ENCODE peak calls at places on chromosomes 5 and 9, in ten cellular contexts. One of them, this sample, is unnamed.

GRCh38 chr9:125297917-125298316 is 36.3 kb downstream of the GAPVD1 start:
- DNase-seq in CD8-positive, alpha-beta memory T cell: no peak
- DNase-seq in NCI-H1092 treated with DMSO at 0.1 percent for 48 hours: no peak
- DNase-seq in stimulated activated CD4-positive, alpha-beta T cell treated with anti-CD3 and anti-CD28 coated beads, Interleukin-4, amount 100 ng/mL, for 48 hours: no peak
- DNase-seq in activated T-cell treated with anti-CD3 and anti-CD28 coated beads, Interleukin-2, amount 50 U/mL, for 72 hours: no peak
- DNase-seq in nucleus accumbens: no peak
- DNase-seq in colonic mucosa: no peak
- DNase-seq in fibroblast of lung: no peak
- DNase-seq in NCI-H345: no peak
- DNase-seq in fibroblast of gingiva: no peak
- DNase-seq in this sample: no peak

GRCh38 chr5:34598177-34598794 is 57.8 kb upstream of the RAI14 start:
- DNase-seq in CD8-positive, alpha-beta memory T cell: no peak
- DNase-seq in NCI-H1092 treated with DMSO at 0.1 percent for 48 hours: no peak
- DNase-seq in stimulated activated CD4-positive, alpha-beta T cell treated with anti-CD3 and anti-CD28 coated beads, Interleukin-4, amount 100 ng/mL, for 48 hours: no peak
- DNase-seq in activated T-cell treated with anti-CD3 and anti-CD28 coated beads, Interleukin-2, amount 50 U/mL, for 72 hours: no peak
- DNase-seq in nucleus accumbens: no peak
- DNase-seq in colonic mucosa: no peak
- DNase-seq in fibroblast of lung: peak; percentile 97
- DNase-seq in NCI-H345: no peak
- DNase-seq in fibroblast of gingiva: peak; percentile 75
- DNase-seq in this sample: no peak

GRCh38 chr9:69671904-69672827 is at the start of gene APBA1:
- DNase-seq in CD8-positive, alpha-beta memory T cell: peak; percentile 11
- DNase-seq in NCI-H1092 treated with DMSO at 0.1 percent for 48 hours: peak; percentile 71
- DNase-seq in stimulated activated CD4-positive, alpha-beta T cell treated with anti-CD3 and anti-CD28 coated beads, Interleukin-4, amount 100 ng/mL, for 48 hours: peak; percentile 21
- DNase-seq in activated T-cell treated with anti-CD3 and anti-CD28 coated beads, Interleukin-2, amount 50 U/mL, for 72 hours: peak; percentile 45
- DNase-seq in nucleus accumbens: peak; percentile 78
- DNase-seq in colonic mucosa: peak; percentile 66
- DNase-seq in fibroblast of lung: peak; percentile 70
- DNase-seq in NCI-H345: peak; percentile 80
- DNase-seq in fibroblast of gingiva: peak; percentile 70
- DNase-seq in this sample: peak; percentile 47

GRCh38 chr5:16628376-16628775 is 11.6 kb upstream of the RETREG1 start:
- DNase-seq in CD8-positive, alpha-beta memory T cell: no peak
- DNase-seq in NCI-H1092 treated with DMSO at 0.1 percent for 48 hours: no peak
- DNase-seq in stimulated activated CD4-positive, alpha-beta T cell treated with anti-CD3 and anti-CD28 coated beads, Interleukin-4, amount 100 ng/mL, for 48 hours: no peak
- DNase-seq in activated T-cell treated with anti-CD3 and anti-CD28 coated beads, Interleukin-2, amount 50 U/mL, for 72 hours: no peak
- DNase-seq in nucleus accumbens: no peak
- DNase-seq in colonic mucosa: no peak
- DNase-seq in fibroblast of lung: no peak
- DNase-seq in NCI-H345: no peak
- DNase-seq in fibroblast of gingiva: no peak
- DNase-seq in this sample: no peak

GRCh38 chr5:175748650-175749049 is 90.8 kb downstream of the HRH2 start:
- DNase-seq in CD8-positive, alpha-beta memory T cell: no peak
- DNase-seq in NCI-H1092 treated with DMSO at 0.1 percent for 48 hours: no peak
- DNase-seq in stimulated activated CD4-positive, alpha-beta T cell treated with anti-CD3 and anti-CD28 coated beads, Interleukin-4, amount 100 ng/mL, for 48 hours: no peak
- DNase-seq in activated T-cell treated with anti-CD3 and anti-CD28 coated beads, Interleukin-2, amount 50 U/mL, for 72 hours: no peak
- DNase-seq in nucleus accumbens: no peak
- DNase-seq in colonic mucosa: no peak
- DNase-seq in fibroblast of lung: no peak
- DNase-seq in NCI-H345: no peak
- DNase-seq in fibroblast of gingiva: no peak
- DNase-seq in this sample: no peak

GRCh38 chr9:93398471-93398870 is 53.0 kb upstream of the FAM120A start:
- DNase-seq in CD8-positive, alpha-beta memory T cell: no peak
- DNase-seq in NCI-H1092 treated with DMSO at 0.1 percent for 48 hours: no peak
- DNase-seq in stimulated activated CD4-positive, alpha-beta T cell treated with anti-CD3 and anti-CD28 coated beads, Interleukin-4, amount 100 ng/mL, for 48 hours: no peak
- DNase-seq in activated T-cell treated with anti-CD3 and anti-CD28 coated beads, Interleukin-2, amount 50 U/mL, for 72 hours: no peak
- DNase-seq in nucleus accumbens: no peak
- DNase-seq in colonic mucosa: no peak
- DNase-seq in fibroblast of lung: no peak
- DNase-seq in NCI-H345: no peak
- DNase-seq in fibroblast of gingiva: no peak
- DNase-seq in this sample: no peak

GRCh38 chr9:5718296-5719032 is 89.6 kb downstream of the RIC1 start:
- DNase-seq in CD8-positive, alpha-beta memory T cell: no peak
- DNase-seq in NCI-H1092 treated with DMSO at 0.1 percent for 48 hours: no peak
- DNase-seq in stimulated activated CD4-positive, alpha-beta T cell treated with anti-CD3 and anti-CD28 coated beads, Interleukin-4, amount 100 ng/mL, for 48 hours: no peak
- DNase-seq in activated T-cell treated with anti-CD3 and anti-CD28 coated beads, Interleukin-2, amount 50 U/mL, for 72 hours: no peak
- DNase-seq in nucleus accumbens: no peak
- DNase-seq in colonic mucosa: no peak
- DNase-seq in fibroblast of lung: peak; percentile 46
- DNase-seq in NCI-H345: no peak
- DNase-seq in fibroblast of gingiva: peak; percentile 17
- DNase-seq in this sample: no peak

GRCh38 chr5:158899792-158900191 is 199.9 kb downstream of the EBF1 start:
- DNase-seq in CD8-positive, alpha-beta memory T cell: no peak
- DNase-seq in NCI-H1092 treated with DMSO at 0.1 percent for 48 hours: no peak
- DNase-seq in stimulated activated CD4-positive, alpha-beta T cell treated with anti-CD3 and anti-CD28 coated beads, Interleukin-4, amount 100 ng/mL, for 48 hours: no peak
- DNase-seq in activated T-cell treated with anti-CD3 and anti-CD28 coated beads, Interleukin-2, amount 50 U/mL, for 72 hours: no peak
- DNase-seq in nucleus accumbens: no peak
- DNase-seq in colonic mucosa: peak; percentile 19
- DNase-seq in fibroblast of lung: no peak
- DNase-seq in NCI-H345: no peak
- DNase-seq in fibroblast of gingiva: peak; percentile 80
- DNase-seq in this sample: no peak

GRCh38 chr5:59222687-59223511 is 640.0 kb downstream of the RAB3C start:
- DNase-seq in CD8-positive, alpha-beta memory T cell: no peak
- DNase-seq in NCI-H1092 treated with DMSO at 0.1 percent for 48 hours: no peak
- DNase-seq in stimulated activated CD4-positive, alpha-beta T cell treated with anti-CD3 and anti-CD28 coated beads, Interleukin-4, amount 100 ng/mL, for 48 hours: no peak
- DNase-seq in activated T-cell treated with anti-CD3 and anti-CD28 coated beads, Interleukin-2, amount 50 U/mL, for 72 hours: no peak
- DNase-seq in nucleus accumbens: no peak
- DNase-seq in colonic mucosa: peak; percentile 57
- DNase-seq in fibroblast of lung: no peak
- DNase-seq in NCI-H345: no peak
- DNase-seq in fibroblast of gingiva: no peak
- DNase-seq in this sample: no peak